ENCODE peak calls at places on chromosome 2, in nine cellular contexts. Q is HuH-7; A is bronchial epithelial cell; F is endodermal cell; X is activated naive CD8-positive, alpha-beta T cell treated with anti-CD3 and anti-CD28 coated beads, Interleukin-2, amount 50 U/mL, for 24 hours; O is activated naive CD4-positive, alpha-beta T cell; S is A549; G is iris pigment epithelial cell; M is anterior cingulate cortex. R is an unnamed sample.

GRCh38 chr2:240624950-240625621 is at the start of gene GPR35:
- DNase-seq in Q (no peak), O (no peak), A (no peak), X (peak), M (no peak), G (peak), S (peak), F (peak), R (peak)

GRCh38 chr2:96107883-96108551 is 8.4 kb downstream of the ADRA2B start:
- DNase-seq in F (peak), G (no peak), O (no peak), Q (no peak), A (no peak), M (no peak), X (no peak), S (no peak), R (no peak)

GRCh38 chr2:146982393-146982846 is 862.4 kb upstream of the ACVR2A start:
- DNase-seq in A (peak), Q (peak), G (peak), X (no peak), F (no peak), O (no peak), S (no peak), M (no peak), R (no peak)

GRCh38 chr2:222752731-222753130 is 81.3 kb downstream of the MOGAT1 start:
- DNase-seq in M (no peak), S (no peak), O (no peak), A (no peak), Q (no peak), G (no peak), X (no peak), F (no peak), R (no peak)

GRCh38 chr2:231965118-231965517 is 3.6 kb downstream of the DIS3L2 start:
- DNase-seq in G (peak), Q (no peak), F (no peak), A (peak), S (no peak), M (no peak), X (no peak), O (no peak), R (no peak)

GRCh38 chr2:121260370-121261154 is 24.4 kb downstream of the TFCP2L1 start:
- DNase-seq in A (no peak), G (no peak), O (no peak), S (no peak), M (no peak), F (no peak), X (no peak), Q (no peak), R (no peak)

GRCh38 chr2:160035125-160035524 is 27.3 kb downstream of the PLA2R1 start:
- DNase-seq in F (no peak), O (no peak), A (no peak), X (no peak), S (no peak), G (no peak), Q (no peak), M (no peak), R (no peak)

GRCh38 chr2:230541934-230542380 is 126.0 kb downstream of the SP100 start:
- DNase-seq in O (no peak), S (no peak), Q (no peak), M (no peak), G (peak), A (peak), F (no peak), X (no peak), R (no peak)